ENCODE peak calls at places on chromosomes 11 and 22, in four cellular contexts. F is fibroblast of lung, T is stomach, B is A549. O is an unnamed sample.
A peak's percentile ranks its signal among the peaks of the same experiment; 100 is the strongest.

GRCh38 chr22:39128508-39128907 is 24.0 kb downstream of the CBX7 start:
- DNase-seq in F (no peak), T (no peak), B (no peak), O (no peak)

GRCh38 chr11:46290598-46291309 is 13.3 kb downstream of the CREB3L1 start:
- DNase-seq in F (peak; percentile 96), T (peak; percentile 79), B (no peak), O (peak; percentile 87)

GRCh38 chr11:65549088-65549487 is 9.1 kb downstream of the LTBP3 start:
- DNase-seq in F (no peak), T (no peak), B (no peak), O (no peak)

GRCh38 chr11:12164061-12165014 is 53.9 kb downstream of the MICAL2 start:
- DNase-seq in F (peak; percentile 99), T (no peak), B (no peak), O (peak; percentile 90)

GRCh38 chr11:87295237-87295636 is 257.5 kb downstream of the TMEM135 start:
- DNase-seq in F (no peak), T (no peak), B (no peak), O (no peak)

GRCh38 chr11:98955551-98955950 is 65.2 kb upstream of the CNTN5 start:
- DNase-seq in F (no peak), T (no peak), B (no peak), O (no peak)

GRCh38 chr22:32842486-32842885 is 41.0 kb downstream of the TIMP3 start:
- DNase-seq in F (peak; percentile 54), T (no peak), B (no peak), O (no peak)

GRCh38 chr11:94459576-94459975 is 34.1 kb downstream of the MRE11 start:
- DNase-seq in F (no peak), T (no peak), B (no peak), O (no peak)

GRCh38 chr11:72577271-72577681 is 96.9 kb downstream of the PDE2A start:
- DNase-seq in F (no peak), T (no peak), B (no peak), O (no peak)

GRCh38 chr22:30733081-30733680 is 38.5 kb downstream of the OSBP2 start:
- DNase-seq in F (peak; percentile 88), T (no peak), B (no peak), O (no peak)

GRCh38 chr11:60838132-60838531 is 3.8 kb upstream of the CCDC86 start:
- DNase-seq in F (no peak), T (no peak), B (no peak), O (no peak)

GRCh38 chr11:69217276-69218105 is 61.8 kb downstream of the SMIM38 start:
- DNase-seq in F (no peak), T (peak; percentile 67), B (no peak), O (no peak)

GRCh38 chr11:87384078-87384729 is 346.5 kb downstream of the TMEM135 start:
- DNase-seq in F (no peak), T (no peak), B (no peak), O (no peak)

GRCh38 chr22:43237280-43237679 is 50.3 kb upstream of the TTLL12 start:
- DNase-seq in F (no peak), T (no peak), B (no peak), O (no peak)

GRCh38 chr22:40911772-40912171 is 39.4 kb upstream of the RBX1 start:
- DNase-seq in F (peak; percentile 9), T (no peak), B (no peak), O (no peak)

GRCh38 chr11:73856001-73856663 is 20.5 kb downstream of the COA4 start:
- DNase-seq in F (no peak), T (no peak), B (no peak), O (no peak)

GRCh38 chr11:121889931-121890330 is 226.1 kb downstream of the BLID start:
- DNase-seq in F (peak; percentile 80), T (no peak), B (no peak), O (no peak)

GRCh38 chr11:19025799-19026406 is 34.6 kb downstream of the MRGPRX2 start:
- DNase-seq in F (peak; percentile 13), T (no peak), B (no peak), O (no peak)

GRCh38 chr11:129865701-129866100 is 29.7 kb downstream of the NFRKB start:
- DNase-seq in F (no peak), T (no peak), B (no peak), O (no peak)
- TF ChIP-seq CTCF in F (no peak), T (no peak), B (no peak), O (no peak)

GRCh38 chr22:24072361-24072760 is 61.3 kb downstream of the CABIN1 start:
- DNase-seq in F (no peak), T (no peak), B (no peak), O (no peak)
- H3K4me3 ChIP-seq in F (no peak overlapping the region), T (no peak overlapping the region), B (no peak overlapping the region), O (no peak overlapping the region)

DNA sequence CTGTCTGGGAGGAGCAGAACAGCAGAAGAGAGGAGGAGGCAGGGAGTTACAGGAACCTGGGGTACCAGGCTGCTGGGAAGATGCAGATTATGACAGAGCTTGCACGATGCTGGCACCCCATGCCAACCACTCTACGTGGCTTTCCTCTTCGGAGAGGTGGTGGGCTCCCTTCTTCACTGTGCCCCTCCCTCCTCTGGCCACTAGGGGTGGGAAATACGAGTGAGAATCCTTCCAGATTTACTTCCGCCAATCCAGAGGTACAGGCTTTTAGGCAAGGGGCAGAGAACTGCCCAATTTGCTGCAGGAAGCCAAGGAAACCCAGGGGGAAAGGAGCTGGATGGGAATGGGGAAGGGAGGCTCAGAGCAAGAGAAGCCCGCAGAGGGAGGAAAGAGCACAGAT is 12.3 kb downstream of the HYOU1 start:
- DNase-seq in F (no peak), T (no peak), B (no peak), O (no peak)
- TF ChIP-seq CTCF in F (peak; percentile 9), T (no peak), B (no peak), O (peak; percentile 15)

GRCh38 chr11:8082391-8083087 is 1.5 kb downstream of the TUB start:
- DNase-seq in F (no peak), T (no peak), B (peak; percentile 21), O (no peak)
- H3K4me3 ChIP-seq in F (no peak overlapping the region), T (no peak overlapping the region), B (peak overlapping the region; percentile 80), O (no peak overlapping the region)

GRCh38 chr11:109486129-109486528 is 64.1 kb downstream of the C11orf87 start:
- DNase-seq in F (no peak), T (no peak), B (no peak), O (no peak)

GRCh38 chr11:109490953-109491733 is 69.2 kb downstream of the C11orf87 start:
- DNase-seq in F (peak; percentile 77), T (no peak), B (no peak), O (no peak)
- TF ChIP-seq CTCF in F (no peak), T (no peak), B (no peak), O (no peak)

GRCh38 chr22:17706947-17707346 is 67.3 kb downstream of the BID start:
- DNase-seq in F (no peak), T (no peak), B (no peak), O (no peak)
- H3K4me3 ChIP-seq in F (peak overlapping the region; percentile 55), T (peak overlapping the region; percentile 4), B (peak overlapping the region; percentile 49), O (peak overlapping the region; percentile 16)